ENCODE peak calls at places on chromosome 22, in five cellular contexts. A is trophoblast cell, X is H9, I is H1, G is mesenchymal stem cell. O is an unnamed sample.
A peak's percentile ranks its signal among the peaks of the same experiment; 100 is the strongest.

GRCh38 chr22:22342697-22343602 is 98.4 kb downstream of the VPREB1 start:
- DNase-seq in A (peak; percentile 93), X (peak; percentile 93), I (peak; percentile 82), G (peak; percentile 24), O (peak; percentile 57)

GRCh38 chr22:47543447-47543846 is 781.0 kb downstream of the TBC1D22A start:
- DNase-seq in A (no peak), X (no peak), I (no peak), G (no peak), O (no peak)

GRCh38 chr22:26956346-26956745 is 299.0 kb downstream of the MIAT start:
- DNase-seq in A (no peak), X (no peak), I (no peak), G (no peak), O (no peak)

GRCh38 chr22:22397875-22398524 is 110.5 kb downstream of the ZNF280B start:
- DNase-seq in A (peak; percentile 24), X (no peak), I (no peak), G (no peak), O (no peak)

GRCh38 chr22:30863161-30863833 is 105.3 kb downstream of the MORC2 start:
- DNase-seq in A (no peak), X (peak; percentile 52), I (no peak), G (no peak), O (no peak)

GRCh38 chr22:46044718-46045458 is 67.9 kb upstream of the WNT7B start:
- DNase-seq in A (no peak), X (no peak), I (no peak), G (peak; percentile 19), O (no peak)

GRCh38 chr22:47816121-47816915 is 1053.9 kb downstream of the TBC1D22A start:
- DNase-seq in A (no peak), X (no peak), I (no peak), G (no peak), O (no peak)

GRCh38 chr22:22895776-22896445 is 8.3 kb downstream of the IGLL5 start:
- DNase-seq in A (no peak), X (no peak), I (no peak), G (no peak), O (no peak)

GRCh38 chr22:40105755-40106154 is 72.0 kb upstream of the TNRC6B start:
- DNase-seq in A (no peak), X (no peak), I (no peak), G (no peak), O (no peak)

GRCh38 chr22:46828323-46829139 is 66.1 kb downstream of the TBC1D22A start:
- DNase-seq in A (no peak), X (no peak), I (no peak), G (peak; percentile 7), O (no peak)

GRCh38 chr22:45923812-45924211 is 53.1 kb downstream of the WNT7B start:
- DNase-seq in A (no peak), X (no peak), I (no peak), G (no peak), O (no peak)

GRCh38 chr22:30015846-30016245 is 64.4 kb upstream of the HORMAD2 start:
- DNase-seq in A (peak; percentile 95), X (no peak), I (no peak), G (peak; percentile 70), O (no peak)

GRCh38 chr22:35230839-35231584 is 26.3 kb upstream of the HMGXB4 start:
- DNase-seq in A (no peak), X (no peak), I (no peak), G (no peak), O (no peak)

GRCh38 chr22:17920145-17920605 is 104.2 kb downstream of the MICAL3 start:
- DNase-seq in A (peak; percentile 85), X (peak; percentile 68), I (no peak), G (peak; percentile 71), O (no peak)

GRCh38 chr22:33492210-33492651 is 428.0 kb downstream of the LARGE1 start:
- DNase-seq in A (no peak), X (no peak), I (no peak), G (peak; percentile 51), O (no peak)

GRCh38 chr22:47616396-47617020 is 854.1 kb downstream of the TBC1D22A start:
- DNase-seq in A (no peak), X (peak; percentile 14), I (no peak), G (no peak), O (no peak)

GRCh38 chr22:17712441-17712840 is 61.8 kb downstream of the BID start:
- DNase-seq in A (no peak), X (no peak), I (no peak), G (peak; percentile 45), O (no peak)

GRCh38 chr22:38461414-38462081 is 6.3 kb upstream of the KDELR3 start:
- DNase-seq in A (peak; percentile 86), X (peak; percentile 96), I (peak; percentile 69), G (peak; percentile 90), O (peak; percentile 92)

GRCh38 chr22:31075961-31076360 is 5.2 kb upstream of the SMTN start:
- DNase-seq in A (no peak), X (no peak), I (no peak), G (no peak), O (no peak)

GRCh38 chr22:29856496-29856895 is 18.4 kb upstream of the ASCC2 start:
- DNase-seq in A (no peak), X (no peak), I (no peak), G (no peak), O (no peak)

GRCh38 chr22:29308791-29309262 is 2.4 kb downstream of the GAS2L1 start:
- DNase-seq in A (no peak), X (no peak), I (no peak), G (peak; percentile 45), O (no peak)

GRCh38 chr22:46003271-46004091 is 26.5 kb upstream of the WNT7B start:
- DNase-seq in A (peak; percentile 10), X (no peak), I (no peak), G (no peak), O (no peak)

GRCh38 chr22:40922484-40923303 is 28.5 kb upstream of the RBX1 start:
- DNase-seq in A (peak; percentile 91), X (no peak), I (no peak), G (peak; percentile 74), O (peak; percentile 42)

GRCh38 chr22:48369789-48370507 is 1457.7 kb downstream of the BRD1 start:
- DNase-seq in A (no peak), X (peak; percentile 84), I (peak; percentile 82), G (no peak), O (no peak)

GRCh38 chr22:35023692-35024363 is 42.1 kb upstream of the ISX start:
- DNase-seq in A (peak; percentile 68), X (peak; percentile 86), I (peak; percentile 63), G (peak; percentile 6), O (peak; percentile 72)

GRCh38 chr22:32123657-32124056 is 35.4 kb downstream of the C22orf42 start:
- DNase-seq in A (no peak), X (peak; percentile 78), I (peak; percentile 7), G (no peak), O (no peak)

GRCh38 chr22:26170795-26171194 is 1.5 kb downstream of the SEZ6L start:
- DNase-seq in A (no peak), X (peak; percentile 67), I (no peak), G (no peak), O (peak; percentile 67)

GRCh38 chr22:22019659-22020424 is 37.3 kb upstream of the TOP3B start:
- DNase-seq in A (no peak), X (no peak), I (no peak), G (no peak), O (no peak)

GRCh38 chr22:17912942-17913704 is 111.2 kb downstream of the MICAL3 start:
- DNase-seq in A (peak; percentile 80), X (no peak), I (no peak), G (no peak), O (no peak)

GRCh38 chr22:46815896-46816721 is 53.7 kb downstream of the TBC1D22A start:
- DNase-seq in A (peak; percentile 19), X (no peak), I (no peak), G (peak; percentile 55), O (no peak)

GRCh38 chr22:31107206-31108118 is at the start of gene SELENOM:
- DNase-seq in A (peak; percentile 100), X (peak; percentile 97), I (peak; percentile 89), G (peak; percentile 99), O (peak; percentile 92)

GRCh38 chr22:38033522-38034277 is 23.5 kb upstream of the PICK1 start:
- DNase-seq in A (no peak), X (peak; percentile 26), I (no peak), G (no peak), O (no peak)

GRCh38 chr22:44574057-44574456 is 76.0 kb upstream of the RTL6 start:
- DNase-seq in A (no peak), X (no peak), I (no peak), G (no peak), O (no peak)

GRCh38 chr22:22380098-22381030 is 128.2 kb downstream of the ZNF280B start:
- DNase-seq in A (peak; percentile 26), X (peak; percentile 61), I (no peak), G (no peak), O (no peak)

GRCh38 chr22:17664414-17665045 is 26.0 kb downstream of the BCL2L13 start:
- DNase-seq in A (no peak), X (no peak), I (no peak), G (no peak), O (no peak)

GRCh38 chr22:22547226-22547625 is 11.8 kb downstream of the PRAME start:
- DNase-seq in A (no peak), X (no peak), I (no peak), G (no peak), O (no peak)

GRCh38 chr22:38214248-38215056 is 12.7 kb downstream of the MAFF start:
- DNase-seq in A (peak; percentile 75), X (peak; percentile 88), I (peak; percentile 44), G (peak; percentile 61), O (peak; percentile 70)

GRCh38 chr22:50012201-50013181 is at the start of gene IL17REL:
- DNase-seq in A (peak; percentile 24), X (peak; percentile 34), I (no peak), G (peak; percentile 27), O (no peak)
- H2BK12ac ChIP-seq in A (no peak within 1 kb of the TSS), X (no peak within 1 kb of the TSS), I (peak within 1 kb of the TSS; percentile 85), G (no peak within 1 kb of the TSS), O (peak within 1 kb of the TSS; percentile 63)

GRCh38 chr22:24155597-24156145 is 25.6 kb upstream of the SUSD2 start:
- DNase-seq in A (peak; percentile 53), X (peak; percentile 55), I (no peak), G (peak; percentile 77), O (peak; percentile 30)
- H4K8ac ChIP-seq in A (no peak overlapping the region), X (no peak overlapping the region), I (no peak overlapping the region), G (peak overlapping the region; percentile 90), O (peak overlapping the region; percentile 29)

DNA sequence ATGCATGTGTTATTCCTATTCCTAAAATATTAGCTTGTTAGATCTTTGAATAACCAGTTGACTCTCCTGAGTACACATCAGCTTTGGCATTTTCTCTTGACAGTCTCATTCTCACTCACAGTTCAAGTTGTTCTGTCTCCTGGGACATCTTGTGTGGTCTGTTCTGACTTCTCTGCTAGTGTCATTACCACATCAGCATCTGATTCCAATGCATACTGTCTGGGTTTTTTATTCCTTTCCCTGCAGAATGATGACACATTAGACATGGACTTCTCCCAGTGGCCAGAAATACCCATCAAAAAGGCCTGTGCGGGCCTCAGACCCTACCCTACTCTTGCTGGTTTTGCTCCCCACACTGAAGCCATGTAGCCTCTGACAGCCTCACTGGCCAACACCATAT is 2.7 kb downstream of the ZNF74 start:
- DNase-seq in A (no peak), X (no peak), I (no peak), G (peak; percentile 52), O (no peak)
- H2BK12ac ChIP-seq in A (no peak overlapping the region), X (no peak overlapping the region), I (no peak overlapping the region), G (no peak overlapping the region), O (no peak overlapping the region)

DNA sequence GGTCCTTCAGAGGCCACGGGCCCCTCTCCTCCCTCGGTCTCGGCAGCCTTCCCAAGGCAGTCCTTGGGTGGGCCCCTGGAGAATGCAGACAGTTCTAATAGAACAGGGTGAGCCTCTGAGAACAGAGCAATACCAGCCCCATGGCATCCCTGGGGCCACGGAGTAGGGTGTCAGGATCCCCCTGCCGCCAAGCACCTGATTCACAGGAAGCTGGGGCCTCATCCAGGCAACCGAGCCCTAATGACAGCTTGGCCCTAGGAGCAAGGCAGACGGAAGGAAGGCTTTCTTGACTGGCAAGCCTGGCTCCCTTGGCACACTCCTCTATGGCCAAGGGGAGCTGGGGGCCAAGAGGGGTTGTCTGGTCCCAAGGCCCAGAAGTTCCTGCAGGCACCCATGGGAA is 15.2 kb downstream of the TXN2 start:
- DNase-seq in A (no peak), X (no peak), I (no peak), G (no peak), O (no peak)
- H4K8ac ChIP-seq in A (no peak overlapping the region), X (no peak overlapping the region), I (no peak overlapping the region), G (peak overlapping the region; percentile 83), O (no peak overlapping the region)

O was measured in neuronal stem cell.